ENCODE peak calls at places on chromosome 15, in eight cellular contexts. I, P, W, B, K, J, U and A are unnamed samples.

GRCh38 chr15:65079580-65079979 is 3.0 kb downstream of the KBTBD13 start:
- ATAC-seq in I (no peak), P (no peak), W (no peak), B (no peak), K (no peak), J (no peak), U (no peak), A (no peak)

GRCh38 chr15:90022905-90023700 is 22.0 kb downstream of the ZNF710 start:
- ATAC-seq in I (no peak), P (no peak), W (no peak), B (no peak), K (no peak), J (no peak), U (no peak), A (no peak)

GRCh38 chr15:81338422-81339007 is 14.6 kb upstream of the STARD5 start:
- ATAC-seq in I (peak; percentile 66), P (no peak), W (peak; percentile 55), B (no peak), K (no peak), J (no peak), U (peak; percentile 38), A (no peak)

GRCh38 chr15:93438310-93438709 is 349.3 kb upstream of the RGMA start:
- ATAC-seq in I (no peak), P (no peak), W (no peak), B (no peak), K (no peak), J (no peak), U (no peak), A (no peak)

GRCh38 chr15:95910643-95911212 is 419.8 kb upstream of the NR2F2 start:
- ATAC-seq in I (no peak), P (no peak), W (no peak), B (no peak), K (no peak), J (no peak), U (no peak), A (no peak)

GRCh38 chr15:52751522-52751921 is 38.6 kb downstream of the ONECUT1 start:
- ATAC-seq in I (no peak), P (no peak), W (no peak), B (no peak), K (no peak), J (no peak), U (no peak), A (no peak)

GRCh38 chr15:70328137-70329115 is 230.7 kb upstream of the TLE3 start:
- ATAC-seq in I (peak; percentile 42), P (peak; percentile 57), W (no peak), B (no peak), K (no peak), J (peak; percentile 47), U (no peak), A (no peak)

GRCh38 chr15:88465633-88466219 is 1.5 kb downstream of the MRPL46 start:
- ATAC-seq in I (no peak), P (no peak), W (no peak), B (no peak), K (peak; percentile 66), J (no peak), U (no peak), A (peak; percentile 41)

GRCh38 chr15:22936577-22937472 is 43.3 kb downstream of the CYFIP1 start:
- ATAC-seq in I (no peak), P (no peak), W (no peak), B (no peak), K (no peak), J (no peak), U (no peak), A (no peak)

GRCh38 chr15:79042213-79042928 is 48.2 kb downstream of the RASGRF1 start:
- ATAC-seq in I (no peak), P (no peak), W (no peak), B (no peak), K (no peak), J (no peak), U (no peak), A (no peak)

GRCh38 chr15:28904541-28905303 is 18.9 kb downstream of the APBA2 start:
- ATAC-seq in I (no peak), P (no peak), W (no peak), B (no peak), K (no peak), J (no peak), U (no peak), A (no peak)

GRCh38 chr15:68045289-68046265 is 8.5 kb upstream of the PIAS1 start:
- ATAC-seq in I (no peak), P (no peak), W (no peak), B (no peak), K (no peak), J (no peak), U (no peak), A (no peak)

GRCh38 chr15:80259942-80260510 is 8.0 kb upstream of the CTXND1 start:
- ATAC-seq in I (no peak), P (no peak), W (no peak), B (no peak), K (no peak), J (no peak), U (no peak), A (no peak)

GRCh38 chr15:91482799-91483198 is 370.7 kb upstream of the SLCO3A1 start:
- ATAC-seq in I (no peak), P (no peak), W (no peak), B (no peak), K (peak; percentile 58), J (peak; percentile 87), U (no peak), A (peak; percentile 21)

GRCh38 chr15:98452238-98452637 is 196.1 kb upstream of the IGF1R start:
- ATAC-seq in I (no peak), P (no peak), W (no peak), B (no peak), K (no peak), J (no peak), U (no peak), A (no peak)

GRCh38 chr15:40252438-40253178 is 13.7 kb downstream of the PAK6 start:
- ATAC-seq in I (peak; percentile 68), P (peak; percentile 57), W (peak; percentile 70), B (peak; percentile 16), K (peak; percentile 69), J (peak; percentile 74), U (peak; percentile 73), A (peak; percentile 46)

GRCh38 chr15:41487376-41487775 is 6.3 kb upstream of the ITPKA start:
- ATAC-seq in I (no peak), P (no peak), W (no peak), B (no peak), K (no peak), J (no peak), U (no peak), A (no peak)

GRCh38 chr15:75891895-75892294 is 11.8 kb upstream of the FBXO22 start:
- ATAC-seq in I (peak; percentile 94), P (peak; percentile 76), W (no peak), B (peak; percentile 75), K (peak; percentile 80), J (peak; percentile 39), U (no peak), A (peak; percentile 84)

GRCh38 chr15:74297867-74298266 is 61.7 kb downstream of the CCDC33 start:
- ATAC-seq in I (no peak), P (no peak), W (no peak), B (no peak), K (no peak), J (no peak), U (no peak), A (no peak)

GRCh38 chr15:63389902-63390301 is 8.3 kb upstream of the CA12 start:
- ATAC-seq in I (no peak), P (no peak), W (peak; percentile 89), B (no peak), K (no peak), J (no peak), U (no peak), A (no peak)

GRCh38 chr15:67746450-67746849 is 78.9 kb upstream of the SKOR1 start:
- ATAC-seq in I (no peak), P (no peak), W (no peak), B (no peak), K (peak; percentile 68), J (no peak), U (no peak), A (peak; percentile 73)

GRCh38 chr15:64582202-64582601 is 121.8 kb downstream of the ZNF609 start:
- ATAC-seq in I (no peak), P (no peak), W (no peak), B (no peak), K (no peak), J (no peak), U (no peak), A (no peak)

GRCh38 chr15:60340207-60340921 is 57.4 kb downstream of the ANXA2 start:
- ATAC-seq in I (peak; percentile 31), P (no peak), W (no peak), B (no peak), K (no peak), J (no peak), U (no peak), A (no peak)

GRCh38 chr15:38535451-38536200 is 29.0 kb downstream of the RASGRP1 start:
- ATAC-seq in I (no peak), P (no peak), W (no peak), B (no peak), K (no peak), J (no peak), U (no peak), A (no peak)

GRCh38 chr15:62248277-62248974 is 83.3 kb upstream of the C2CD4B start:
- ATAC-seq in I (no peak), P (no peak), W (no peak), B (no peak), K (no peak), J (no peak), U (no peak), A (no peak)

GRCh38 chr15:96089396-96090058 is 241.0 kb upstream of the NR2F2 start:
- ATAC-seq in I (no peak), P (no peak), W (no peak), B (no peak), K (no peak), J (no peak), U (no peak), A (no peak)

GRCh38 chr15:45091581-45091980 is 22.4 kb downstream of the DUOX2 start:
- ATAC-seq in I (peak; percentile 36), P (peak; percentile 52), W (no peak), B (no peak), K (no peak), J (no peak), U (no peak), A (no peak)

GRCh38 chr15:81379269-81379668 is 5.3 kb upstream of the TMC3 start:
- ATAC-seq in I (no peak), P (no peak), W (no peak), B (no peak), K (no peak), J (no peak), U (no peak), A (no peak)

GRCh38 chr15:80247320-80247719 is 4.7 kb downstream of the CTXND1 start:
- ATAC-seq in I (no peak), P (no peak), W (no peak), B (no peak), K (no peak), J (no peak), U (no peak), A (no peak)

GRCh38 chr15:90564109-90564508 is 34.4 kb downstream of the CRTC3 start:
- ATAC-seq in I (no peak), P (no peak), W (no peak), B (no peak), K (peak; percentile 23), J (peak; percentile 15), U (no peak), A (no peak)

GRCh38 chr15:43376017-43376705 is 5.3 kb downstream of the TUBGCP4 start:
- ATAC-seq in I (peak; percentile 74), P (no peak), W (no peak), B (peak; percentile 57), K (peak; percentile 35), J (peak; percentile 66), U (no peak), A (peak; percentile 37)

GRCh38 chr15:88918738-88919137 is 5.6 kb upstream of the MFGE8 start:
- ATAC-seq in I (peak; percentile 96), P (peak; percentile 95), W (no peak), B (peak; percentile 96), K (peak; percentile 90), J (peak; percentile 30), U (peak; percentile 87), A (peak; percentile 81)

GRCh38 chr15:67165653-67166260 is 88.7 kb downstream of the AAGAB start:
- ATAC-seq in I (no peak), P (peak; percentile 42), W (no peak), B (no peak), K (no peak), J (no peak), U (no peak), A (no peak)

GRCh38 chr15:69393831-69394491 is 20.2 kb upstream of the KIF23 start:
- ATAC-seq in I (no peak), P (no peak), W (no peak), B (no peak), K (no peak), J (no peak), U (no peak), A (no peak)